ENCODE peak calls at places on chromosomes 1 and 21, in seven cellular contexts. One of them, this sample, is unnamed. For H3K4me1, the result is how much of the 10 kb centered on the place peaks cover.

GRCh38 chr1:95660736-95661135 is 426.7 kb downstream of the RWDD3 start:
- DNase-seq in MM.1S: no peak
- DNase-seq in PC-3: no peak
- DNase-seq in GM23248: no peak
- DNase-seq in GM23338: no peak
- DNase-seq in hepatocyte: peak
- DNase-seq in HCT116: no peak
- DNase-seq in this sample: no peak

GRCh38 chr1:148388260-148389026 is 94.7 kb downstream of the PPIAL4G start:
- DNase-seq in PC-3: peak
- DNase-seq in MM.1S: peak
- DNase-seq in HCT116: peak
- DNase-seq in hepatocyte: peak
- DNase-seq in GM23248: peak
- DNase-seq in GM23338: peak
- DNase-seq in this sample: peak

GRCh38 chr1:77232829-77233228 is 13.6 kb upstream of the PIGK start:
- DNase-seq in HCT116: no peak
- DNase-seq in hepatocyte: no peak
- DNase-seq in MM.1S: no peak
- DNase-seq in PC-3: no peak
- DNase-seq in GM23248: no peak
- DNase-seq in GM23338: no peak
- DNase-seq in this sample: no peak

GRCh38 chr1:67948155-67949075 is 102.0 kb downstream of the DIRAS3 start:
- DNase-seq in MM.1S: no peak
- DNase-seq in hepatocyte: peak
- DNase-seq in GM23338: no peak
- DNase-seq in PC-3: peak
- DNase-seq in GM23248: peak
- DNase-seq in HCT116: no peak
- DNase-seq in this sample: no peak

GRCh38 chr21:44713846-44714245 is 2.5 kb upstream of the TSPEAR start:
- DNase-seq in hepatocyte: no peak
- DNase-seq in GM23338: no peak
- DNase-seq in GM23248: no peak
- DNase-seq in MM.1S: no peak
- DNase-seq in HCT116: no peak
- DNase-seq in PC-3: no peak
- DNase-seq in this sample: no peak

GRCh38 chr1:22530701-22531100 is 32.6 kb upstream of the EPHA8 start:
- DNase-seq in PC-3: no peak
- DNase-seq in GM23248: no peak
- DNase-seq in HCT116: no peak
- DNase-seq in GM23338: no peak
- DNase-seq in hepatocyte: no peak
- DNase-seq in MM.1S: no peak
- DNase-seq in this sample: no peak

GRCh38 chr21:46613391-46613790 is 8.5 kb upstream of the S100B start:
- DNase-seq in MM.1S: no peak
- DNase-seq in PC-3: no peak
- DNase-seq in hepatocyte: no peak
- DNase-seq in GM23248: no peak
- DNase-seq in GM23338: no peak
- DNase-seq in HCT116: no peak
- DNase-seq in this sample: no peak

GRCh38 chr1:7248402-7248805 is 463.1 kb downstream of the CAMTA1 start:
- DNase-seq in PC-3: no peak
- DNase-seq in MM.1S: no peak
- DNase-seq in hepatocyte: no peak
- DNase-seq in HCT116: no peak
- DNase-seq in GM23248: no peak
- DNase-seq in GM23338: no peak
- DNase-seq in this sample: no peak

GRCh38 chr1:8137406-8138244 is 111.5 kb upstream of the ERRFI1 start:
- DNase-seq in GM23338: no peak
- DNase-seq in PC-3: peak
- DNase-seq in MM.1S: no peak
- DNase-seq in HCT116: peak
- DNase-seq in GM23248: peak
- DNase-seq in hepatocyte: no peak
- DNase-seq in this sample: peak

GRCh38 chr1:109484519-109484975 is 842 bp downstream of the ATXN7L2 start:
- DNase-seq in MM.1S: no peak
- DNase-seq in GM23248: peak
- DNase-seq in GM23338: peak
- DNase-seq in HCT116: no peak
- DNase-seq in hepatocyte: no peak
- DNase-seq in PC-3: no peak
- DNase-seq in this sample: peak

GRCh38 chr1:162765788-162766187 is 24.7 kb upstream of the HSD17B7 start:
- DNase-seq in GM23338: no peak
- DNase-seq in HCT116: no peak
- DNase-seq in GM23248: peak
- DNase-seq in MM.1S: no peak
- DNase-seq in PC-3: no peak
- DNase-seq in hepatocyte: no peak
- DNase-seq in this sample: no peak

GRCh38 chr21:24093032-24093431 is 1514.2 kb downstream of the MRPL39 start:
- DNase-seq in HCT116: no peak
- DNase-seq in hepatocyte: no peak
- DNase-seq in GM23338: no peak
- DNase-seq in GM23248: no peak
- DNase-seq in PC-3: no peak
- DNase-seq in MM.1S: no peak
- DNase-seq in this sample: no peak

GRCh38 chr1:67642694-67643093 is 42.3 kb upstream of the GADD45A start:
- DNase-seq in PC-3: no peak
- DNase-seq in GM23338: no peak
- DNase-seq in hepatocyte: no peak
- DNase-seq in GM23248: no peak
- DNase-seq in HCT116: no peak
- DNase-seq in MM.1S: no peak
- DNase-seq in this sample: peak

GRCh38 chr1:168136709-168137514 is at the start of gene GPR161:
- DNase-seq in GM23248: peak
- DNase-seq in hepatocyte: peak
- DNase-seq in PC-3: peak
- DNase-seq in HCT116: no peak
- DNase-seq in GM23338: peak
- DNase-seq in MM.1S: peak
- DNase-seq in this sample: peak

GRCh38 chr1:5648410-5649165 is 343.6 kb downstream of the NPHP4 start:
- DNase-seq in MM.1S: no peak
- DNase-seq in GM23338: no peak
- DNase-seq in hepatocyte: no peak
- DNase-seq in PC-3: peak
- DNase-seq in HCT116: no peak
- DNase-seq in GM23248: no peak
- DNase-seq in this sample: no peak

GRCh38 chr21:32844653-32845443 is 73.3 kb upstream of the PAXBP1 start:
- DNase-seq in hepatocyte: peak
- DNase-seq in GM23248: peak
- DNase-seq in MM.1S: no peak
- DNase-seq in GM23338: no peak
- DNase-seq in PC-3: peak
- DNase-seq in HCT116: peak
- DNase-seq in this sample: peak

GRCh38 chr1:211891708-211892107 is 61.1 kb upstream of the LPGAT1 start:
- DNase-seq in PC-3: no peak
- DNase-seq in GM23338: no peak
- DNase-seq in GM23248: no peak
- DNase-seq in MM.1S: no peak
- DNase-seq in hepatocyte: no peak
- DNase-seq in HCT116: no peak
- DNase-seq in this sample: no peak

GRCh38 chr1:75937034-75937433 is 4.8 kb upstream of the ASB17 start:
- DNase-seq in GM23248: peak
- DNase-seq in MM.1S: peak
- DNase-seq in HCT116: no peak
- DNase-seq in GM23338: no peak
- DNase-seq in hepatocyte: no peak
- DNase-seq in PC-3: peak
- DNase-seq in this sample: no peak

GRCh38 chr1:30095051-30095450 is 628.3 kb downstream of the MATN1 start:
- DNase-seq in GM23338: no peak
- DNase-seq in GM23248: no peak
- DNase-seq in PC-3: no peak
- DNase-seq in MM.1S: no peak
- DNase-seq in HCT116: no peak
- DNase-seq in hepatocyte: no peak
- DNase-seq in this sample: no peak

GRCh38 chr1:8858888-8859706 is 19.4 kb downstream of the ENO1 start:
- DNase-seq in GM23248: peak
- DNase-seq in GM23338: peak
- DNase-seq in PC-3: peak
- DNase-seq in HCT116: no peak
- DNase-seq in MM.1S: peak
- DNase-seq in hepatocyte: peak
- DNase-seq in this sample: peak

GRCh38 chr1:112358798-112359408 is 37.1 kb upstream of the CTTNBP2NL start:
- DNase-seq in GM23338: peak
- DNase-seq in hepatocyte: peak
- DNase-seq in HCT116: peak
- DNase-seq in MM.1S: peak
- DNase-seq in PC-3: peak
- DNase-seq in GM23248: peak
- DNase-seq in this sample: peak

GRCh38 chr1:36109041-36109679 is 15.9 kb downstream of the COL8A2 start:
- DNase-seq in GM23248: peak
- DNase-seq in PC-3: peak
- DNase-seq in HCT116: no peak
- DNase-seq in hepatocyte: peak
- DNase-seq in GM23338: no peak
- DNase-seq in MM.1S: no peak
- DNase-seq in this sample: no peak

GRCh38 chr1:172514108-172514507 is 18.8 kb upstream of the SUCO start:
- DNase-seq in hepatocyte: no peak
- DNase-seq in GM23248: no peak
- DNase-seq in HCT116: no peak
- DNase-seq in MM.1S: no peak
- DNase-seq in GM23338: no peak
- DNase-seq in PC-3: no peak
- DNase-seq in this sample: no peak

GRCh38 chr1:244497805-244498204 is 36.7 kb downstream of the CATSPERE start:
- DNase-seq in HCT116: no peak
- DNase-seq in MM.1S: no peak
- DNase-seq in hepatocyte: no peak
- DNase-seq in GM23338: no peak
- DNase-seq in GM23248: peak
- DNase-seq in PC-3: peak
- DNase-seq in this sample: no peak

GRCh38 chr1:244502630-244503029 is 41.6 kb downstream of the CATSPERE start:
- DNase-seq in MM.1S: no peak
- DNase-seq in HCT116: no peak
- DNase-seq in GM23248: no peak
- DNase-seq in PC-3: no peak
- DNase-seq in GM23338: peak
- DNase-seq in hepatocyte: no peak
- DNase-seq in this sample: no peak
- H3K4me1 ChIP-seq in MM.1S: under half
- H3K4me1 ChIP-seq in HCT116: under half
- H3K4me1 ChIP-seq in GM23248: under half
- H3K4me1 ChIP-seq in PC-3: under half
- H3K4me1 ChIP-seq in GM23338: under half
- H3K4me1 ChIP-seq in hepatocyte: under half
- H3K4me1 ChIP-seq in this sample: under half

GRCh38 chr1:201648066-201648910 is 109.4 kb downstream of the NAV1 start:
- DNase-seq in GM23248: peak
- DNase-seq in GM23338: peak
- DNase-seq in HCT116: no peak
- DNase-seq in PC-3: peak
- DNase-seq in MM.1S: no peak
- DNase-seq in hepatocyte: peak
- DNase-seq in this sample: peak

GRCh38 chr1:201650608-201650933 is 111.6 kb downstream of the NAV1 start:
- DNase-seq in MM.1S: no peak
- DNase-seq in HCT116: no peak
- DNase-seq in GM23338: no peak
- DNase-seq in PC-3: no peak
- DNase-seq in hepatocyte: no peak
- DNase-seq in GM23248: no peak
- DNase-seq in this sample: no peak

GRCh38 chr1:201648911-201649775 is 110.2 kb downstream of the NAV1 start:
- DNase-seq in HCT116: no peak
- DNase-seq in PC-3: no peak
- DNase-seq in GM23248: peak
- DNase-seq in GM23338: peak
- DNase-seq in MM.1S: no peak
- DNase-seq in hepatocyte: peak
- DNase-seq in this sample: peak

GRCh38 chr1:201652180-201652579 is 113.3 kb downstream of the NAV1 start:
- DNase-seq in MM.1S: no peak
- DNase-seq in GM23248: no peak
- DNase-seq in PC-3: no peak
- DNase-seq in GM23338: no peak
- DNase-seq in HCT116: no peak
- DNase-seq in hepatocyte: no peak
- DNase-seq in this sample: no peak

GRCh38 chr1:201649776-201650607 is 111.1 kb downstream of the NAV1 start:
- DNase-seq in HCT116: peak
- DNase-seq in hepatocyte: peak
- DNase-seq in MM.1S: no peak
- DNase-seq in GM23338: peak
- DNase-seq in PC-3: peak
- DNase-seq in GM23248: peak
- DNase-seq in this sample: peak
- TF ChIP-seq EZH2 in HCT116: no peak
- TF ChIP-seq EZH2 in hepatocyte: peak
- TF ChIP-seq EZH2 in MM.1S: no peak
- TF ChIP-seq EZH2 in GM23338: no peak
- TF ChIP-seq EZH2 in PC-3: no peak
- TF ChIP-seq EZH2 in GM23248: no peak
- TF ChIP-seq EZH2 in this sample: no peak

GRCh38 chr1:15616704-15617172 is 520 bp upstream of the DDI2 start:
- DNase-seq in hepatocyte: peak
- DNase-seq in MM.1S: no peak
- DNase-seq in GM23338: peak
- DNase-seq in PC-3: no peak
- DNase-seq in GM23248: peak
- DNase-seq in HCT116: no peak
- DNase-seq in this sample: peak
- TF ChIP-seq EZH2phosphoT487 in hepatocyte: no peak
- TF ChIP-seq EZH2phosphoT487 in MM.1S: no peak
- TF ChIP-seq EZH2phosphoT487 in GM23338: no peak
- TF ChIP-seq EZH2phosphoT487 in PC-3: no peak
- TF ChIP-seq EZH2phosphoT487 in GM23248: no peak
- TF ChIP-seq EZH2phosphoT487 in HCT116: no peak
- TF ChIP-seq EZH2phosphoT487 in this sample: no peak

GRCh38 chr21:41755258-41755933 is 11.5 kb downstream of the RIPK4 start:
- DNase-seq in HCT116: no peak
- DNase-seq in MM.1S: no peak
- DNase-seq in PC-3: no peak
- DNase-seq in hepatocyte: no peak
- DNase-seq in GM23338: no peak
- DNase-seq in GM23248: no peak
- DNase-seq in this sample: no peak
- H3K4me1 ChIP-seq in HCT116: under half
- H3K4me1 ChIP-seq in MM.1S: under half
- H3K4me1 ChIP-seq in PC-3: half or more
- H3K4me1 ChIP-seq in hepatocyte: under half
- H3K4me1 ChIP-seq in GM23338: under half
- H3K4me1 ChIP-seq in GM23248: under half
- H3K4me1 ChIP-seq in this sample: under half

GRCh38 chr1:245606157-245606725 is 451.5 kb downstream of the KIF26B start:
- DNase-seq in hepatocyte: no peak
- DNase-seq in HCT116: no peak
- DNase-seq in GM23338: no peak
- DNase-seq in MM.1S: no peak
- DNase-seq in PC-3: no peak
- DNase-seq in GM23248: no peak
- DNase-seq in this sample: no peak
- TF ChIP-seq EZH2 in hepatocyte: no peak
- TF ChIP-seq EZH2 in HCT116: no peak
- TF ChIP-seq EZH2 in GM23338: no peak
- TF ChIP-seq EZH2 in MM.1S: no peak
- TF ChIP-seq EZH2 in PC-3: no peak
- TF ChIP-seq EZH2 in GM23248: no peak
- TF ChIP-seq EZH2 in this sample: no peak